ENCODE peak calls at places on chromosome 2, in four cellular contexts. R, K, C and Z are unnamed samples.

GRCh38 chr2:25954199-25954752 is 28.0 kb downstream of the KIF3C start:
- DNase-seq in C (no peak), K (no peak), R (no peak), Z (no peak)

GRCh38 chr2:165407464-165407863 is 62.0 kb upstream of the CSRNP3 start:
- DNase-seq in C (no peak), R (no peak), K (no peak), Z (no peak)

GRCh38 chr2:69962986-69963730 is 1.7 kb upstream of the ASPRV1 start:
- DNase-seq in K (no peak), R (no peak), C (no peak), Z (no peak)

GRCh38 chr2:3670941-3671340 is 12.9 kb downstream of the ALLC start:
- DNase-seq in K (no peak), R (no peak), C (no peak), Z (no peak)

GRCh38 chr2:238801791-238802190 is 46.1 kb upstream of the TWIST2 start:
- DNase-seq in K (no peak), C (no peak), R (no peak), Z (no peak)

GRCh38 chr2:149819356-149819957 is 231.9 kb upstream of the MMADHC start:
- DNase-seq in R (no peak), C (no peak), K (no peak), Z (no peak)

GRCh38 chr2:205747827-205748386 is 65.6 kb downstream of the NRP2 start:
- DNase-seq in K (no peak), C (no peak), R (no peak), Z (no peak)

GRCh38 chr2:118845843-118846666 is 1.4 kb downstream of the EN1 start:
- DNase-seq in R (peak; percentile 41), K (no peak), C (no peak), Z (no peak)

GRCh38 chr2:47129191-47129711 is 25.9 kb downstream of the STPG4 start:
- DNase-seq in R (no peak), K (no peak), C (no peak), Z (no peak)

GRCh38 chr2:145692971-145693478 is 1173.1 kb upstream of the ZEB2 start:
- DNase-seq in K (no peak), R (peak; percentile 19), C (no peak), Z (peak; percentile 3)

GRCh38 chr2:70046534-70046933 is 40.7 kb upstream of the PCBP1 start:
- DNase-seq in R (no peak), C (no peak), K (no peak), Z (no peak)

GRCh38 chr2:164363646-164364045 is 257.6 kb downstream of the GRB14 start:
- DNase-seq in R (no peak), C (no peak), K (no peak), Z (no peak)

GRCh38 chr2:104703669-104704068 is 150.2 kb upstream of the POU3F3 start:
- DNase-seq in C (no peak), R (no peak), K (no peak), Z (no peak)

GRCh38 chr2:231671617-231672350 is 36.5 kb upstream of the PTMA start:
- DNase-seq in K (no peak), R (no peak), C (no peak), Z (no peak)

GRCh38 chr2:168552450-168552856 is 96.4 kb downstream of the CERS6 start:
- DNase-seq in R (no peak), K (peak; percentile 70), C (no peak), Z (no peak)

GRCh38 chr2:230734247-230735175 is 21.9 kb downstream of the CAB39 start:
- DNase-seq in C (no peak), R (no peak), K (no peak), Z (no peak)

GRCh38 chr2:236341721-236342120 is 77.5 kb upstream of the ASB18 start:
- DNase-seq in K (no peak), R (no peak), C (no peak), Z (no peak)

GRCh38 chr2:56757884-56758545 is 574.2 kb downstream of the CCDC85A start:
- DNase-seq in R (no peak), K (no peak), C (no peak), Z (no peak)

GRCh38 chr2:53787255-53787910 is 539 bp downstream of the ERLEC1 start:
- DNase-seq in R (peak; percentile 25), C (no peak), K (no peak), Z (peak; percentile 16)

GRCh38 chr2:25294573-25295462 is 46.9 kb downstream of the DNMT3A start:
- DNase-seq in K (peak; percentile 67), C (peak; percentile 32), R (no peak), Z (peak; percentile 81)